ENCODE peak calls at places on chromosomes 3 and 15, in nine cellular contexts. F, R, U, V, N, I, C, Y and X are unnamed samples.

GRCh38 chr15:57551717-57552677 is 39.7 kb upstream of the MYZAP start:
- DNase-seq in V (no peak), Y (peak), R (no peak), F (no peak), U (peak), N (no peak), I (peak), C (no peak), X (no peak)

GRCh38 chr15:96066852-96067490 is 263.5 kb upstream of the NR2F2 start:
- DNase-seq in R (no peak), N (no peak), C (no peak), V (no peak), I (no peak), F (no peak), U (no peak), Y (no peak), X (no peak)

GRCh38 chr3:71859128-71859519 is 74.2 kb upstream of the PROK2 start:
- DNase-seq in Y (no peak), V (peak), I (peak), N (no peak), C (no peak), U (peak), R (no peak), F (no peak), X (peak)

GRCh38 chr15:57751177-57751800 is 44.8 kb downstream of the POLR2M start:
- DNase-seq in F (peak), I (peak), V (no peak), U (peak), R (no peak), C (no peak), N (no peak), Y (no peak), X (no peak)

GRCh38 chr3:46715507-46716175 is 2.0 kb downstream of the PRSS50 start:
- DNase-seq in N (no peak), Y (peak), F (no peak), R (peak), I (no peak), U (no peak), V (no peak), C (no peak), X (no peak)

GRCh38 chr15:80694624-80695098 is 449 bp upstream of the ABHD17C start:
- DNase-seq in V (no peak), Y (no peak), U (peak), I (peak), F (no peak), N (no peak), C (no peak), R (peak), X (peak)

GRCh38 chr3:45224824-45225464 is 1.1 kb downstream of the TMEM158 start:
- DNase-seq in C (peak), U (peak), R (peak), I (peak), F (peak), N (no peak), Y (peak), V (no peak), X (peak)

GRCh38 chr3:15428539-15428938 is 1.1 kb downstream of the EAF1 start:
- DNase-seq in U (no peak), R (no peak), N (no peak), Y (no peak), C (no peak), F (peak), I (peak), V (peak), X (no peak)

GRCh38 chr15:66433726-66434125 is 47.0 kb downstream of the MAP2K1 start:
- DNase-seq in I (peak), V (no peak), C (no peak), U (no peak), R (no peak), Y (no peak), F (peak), N (no peak), X (no peak)

GRCh38 chr15:39543651-39544050 is 37.2 kb upstream of the THBS1 start:
- DNase-seq in I (no peak), V (no peak), F (no peak), U (peak), Y (no peak), C (no peak), R (no peak), N (no peak), X (no peak)

GRCh38 chr15:92611995-92612745 is 43.4 kb downstream of the FAM174B start:
- DNase-seq in I (no peak), R (peak), U (no peak), F (no peak), N (no peak), C (no peak), Y (no peak), V (no peak), X (no peak)

GRCh38 chr3:54578417-54578816 is 349.4 kb downstream of the LRTM1 start:
- DNase-seq in I (peak), Y (no peak), R (no peak), N (no peak), V (no peak), F (no peak), U (no peak), C (peak), X (no peak)

GRCh38 chr3:106860182-106860581 is 517.1 kb upstream of the CCDC54 start:
- DNase-seq in F (no peak), N (no peak), C (no peak), R (no peak), I (peak), U (no peak), Y (no peak), V (no peak), X (no peak)

GRCh38 chr15:101501703-101502373 is 12.3 kb upstream of the PCSK6 start:
- DNase-seq in U (peak), Y (peak), N (no peak), C (peak), F (no peak), V (peak), I (peak), R (peak), X (no peak)

GRCh38 chr15:48413304-48413703 is 82.1 kb downstream of the DUT start:
- DNase-seq in C (no peak), Y (no peak), N (no peak), F (no peak), R (no peak), I (peak), V (no peak), U (no peak), X (no peak)

GRCh38 chr3:181880339-181880738 is 168.6 kb downstream of the SOX2 start:
- DNase-seq in V (no peak), C (no peak), I (no peak), R (no peak), N (no peak), F (no peak), Y (no peak), U (peak), X (no peak)

GRCh38 chr15:101050647-101051290 is 131.6 kb downstream of the LRRK1 start:
- DNase-seq in R (no peak), N (no peak), F (no peak), U (no peak), V (no peak), Y (peak), C (no peak), I (no peak), X (no peak)

GRCh38 chr3:158743664-158744566 is 11.7 kb upstream of the RARRES1 start:
- DNase-seq in I (no peak), U (no peak), N (no peak), C (no peak), Y (no peak), F (no peak), V (no peak), R (no peak), X (no peak)

GRCh38 chr3:197942956-197943556 is 6.9 kb upstream of the RPL35A start:
- DNase-seq in R (no peak), F (no peak), U (peak), V (peak), Y (no peak), I (peak), C (no peak), N (no peak), X (no peak)

GRCh38 chr3:84487296-84487695 is 471.5 kb upstream of the CADM2 start:
- DNase-seq in V (no peak), I (no peak), N (no peak), F (no peak), U (peak), R (no peak), Y (no peak), C (no peak), X (no peak)

GRCh38 chr3:38637906-38638305 is 11.6 kb downstream of the SCN5A start:
- DNase-seq in C (no peak), R (no peak), U (no peak), I (no peak), Y (no peak), N (no peak), F (no peak), V (no peak), X (no peak)

GRCh38 chr3:195209083-195209835 is 61.7 kb downstream of the XXYLT1 start:
- DNase-seq in Y (no peak), C (no peak), F (no peak), N (no peak), I (peak), U (no peak), V (no peak), R (peak), X (no peak)

GRCh38 chr15:36811903-36812302 is 232.5 kb downstream of the CDIN1 start:
- DNase-seq in I (no peak), U (no peak), N (no peak), F (no peak), C (no peak), V (no peak), R (no peak), Y (no peak), X (no peak)

DNA sequence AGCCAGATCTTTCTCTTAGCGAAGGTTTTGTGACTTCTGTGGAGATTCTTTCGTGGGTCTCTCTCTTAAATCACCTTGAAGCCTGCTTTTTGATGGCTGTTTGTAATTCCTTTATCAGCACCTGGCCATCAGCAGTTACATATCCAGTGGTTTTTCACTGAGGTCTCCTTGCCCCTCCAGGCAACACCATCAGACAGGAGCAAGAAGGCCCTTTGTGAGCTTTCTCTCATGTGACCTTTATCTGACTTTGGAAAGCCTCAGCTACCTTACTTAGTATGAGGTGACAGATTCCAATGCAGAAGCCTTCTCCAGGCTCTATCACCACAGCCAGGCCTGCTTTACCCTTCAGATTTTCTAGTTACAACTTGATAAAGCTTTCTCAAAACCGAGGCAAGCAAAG is 30.0 kb upstream of the P3H2 start:
- DNase-seq in U (no peak), C (no peak), I (no peak), N (no peak), R (no peak), Y (no peak), V (no peak), F (no peak), X (no peak)
- H3K27ac ChIP-seq in U (no peak), C (no peak), I (no peak), N (no peak), R (no peak), Y (no peak), V (no peak), F (no peak), X (no peak)

DNA sequence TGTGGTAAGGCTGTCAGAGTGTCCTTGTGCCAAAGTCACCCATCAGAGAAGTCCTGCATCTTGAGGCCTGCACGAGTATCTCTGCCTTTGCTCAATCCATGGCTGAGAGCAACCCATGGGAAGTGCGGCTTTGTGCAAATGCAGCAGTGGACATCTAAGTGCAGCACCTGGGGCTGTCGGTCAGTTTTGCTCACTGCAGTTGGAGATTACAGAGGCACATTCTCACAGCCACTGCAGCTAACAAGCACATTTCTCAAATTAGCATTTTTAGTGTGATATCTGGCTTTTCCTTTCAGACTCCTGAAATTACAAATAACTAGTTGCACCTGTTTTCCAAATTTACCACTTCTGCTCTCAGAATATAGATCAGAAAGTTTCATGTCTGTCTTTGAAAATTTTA is 81.5 kb upstream of the DAZL start:
- DNase-seq in Y (no peak), V (no peak), N (no peak), I (no peak), F (no peak), R (no peak), U (no peak), C (no peak), X (no peak)
- H3K27ac ChIP-seq in Y (no peak), V (no peak), N (no peak), I (no peak), F (no peak), R (no peak), U (peak), C (no peak), X (no peak)

DNA sequence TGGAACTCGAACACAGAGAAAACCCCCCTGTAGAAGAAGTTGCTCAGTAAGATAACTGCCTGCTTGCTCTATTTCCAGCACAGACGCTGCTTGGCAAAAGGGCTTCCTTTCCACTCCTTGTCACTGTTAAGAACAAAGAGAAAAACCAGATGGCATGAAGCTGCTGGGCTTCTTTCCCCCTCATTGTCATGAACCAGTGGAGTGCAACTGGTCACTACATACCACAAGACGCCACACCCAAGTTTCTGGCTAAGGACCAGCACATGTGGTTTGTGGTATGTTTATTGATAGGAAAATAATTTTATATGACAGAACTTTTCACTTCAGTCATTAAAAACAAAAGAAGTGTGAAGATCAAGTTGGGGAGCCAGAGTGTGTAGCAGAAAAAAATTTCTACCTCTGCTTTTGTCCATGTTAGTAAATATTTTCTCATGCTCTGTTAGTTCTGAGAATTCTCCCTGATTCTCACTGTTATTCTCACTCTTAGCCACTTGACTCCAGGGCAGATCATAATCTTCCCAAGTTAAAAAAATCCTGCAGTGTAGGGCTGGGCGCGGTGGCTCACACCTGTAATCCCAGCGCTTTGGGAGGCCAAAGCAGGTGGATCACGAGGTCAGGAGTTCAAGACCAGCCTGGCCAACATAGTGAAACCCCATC is 37.9 kb downstream of the CLK3 start:
- DNase-seq in Y (peak), R (peak), F (no peak), N (no peak), U (no peak), I (peak), C (no peak), V (no peak), X (no peak)
- H3K27ac ChIP-seq in Y (no peak), R (no peak), F (no peak), N (peak), U (no peak), I (peak), C (no peak), V (no peak), X (no peak)

DNA sequence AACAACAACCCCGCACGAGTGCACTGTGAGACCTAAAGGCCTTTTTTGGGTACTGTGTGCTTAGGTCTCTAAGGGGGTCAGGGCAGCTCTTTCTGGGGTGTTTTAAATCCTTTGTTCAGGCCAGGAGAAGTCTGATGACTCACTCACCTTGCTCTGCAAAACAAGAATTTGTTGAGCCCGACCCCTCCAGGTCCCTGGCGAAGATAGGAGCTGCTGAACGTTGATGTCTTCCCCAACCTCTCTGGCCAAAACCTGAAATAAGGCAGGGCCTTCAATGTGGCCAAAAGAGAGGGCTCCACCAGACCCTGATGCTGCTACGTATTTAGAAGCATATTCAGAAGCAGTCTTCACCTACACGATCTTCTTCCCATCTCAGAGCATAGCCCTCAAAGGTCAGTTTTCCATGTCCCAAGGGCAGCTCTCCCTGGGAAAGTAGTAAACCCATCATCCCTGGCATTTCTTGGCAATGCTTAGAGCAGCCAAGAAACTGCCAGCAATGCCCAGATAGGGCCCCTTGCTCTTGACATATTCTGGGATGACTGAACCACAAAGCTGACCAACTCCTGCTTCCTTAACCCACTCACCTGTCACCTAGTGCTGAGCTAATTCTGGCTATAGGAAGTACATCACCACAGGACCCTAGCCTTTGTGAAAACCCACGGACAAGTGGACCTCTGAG is 27.1 kb downstream of the CCDC13 start:
- DNase-seq in U (no peak), N (no peak), C (no peak), Y (no peak), I (no peak), R (no peak), F (no peak), V (no peak), X (no peak)
- H3K27ac ChIP-seq in U (no peak), N (peak), C (no peak), Y (peak), I (no peak), R (peak), F (peak), V (no peak), X (peak)

GRCh38 chr3:149590691-149591441 is 67.0 kb downstream of the WWTR1 start:
- DNase-seq in C (no peak), R (no peak), F (no peak), V (no peak), Y (no peak), N (no peak), U (no peak), I (no peak), X (no peak)

GRCh38 chr3:149593416-149594160 is 64.2 kb downstream of the WWTR1 start:
- DNase-seq in I (no peak), U (peak), Y (no peak), N (no peak), R (no peak), C (no peak), V (no peak), F (no peak), X (no peak)

GRCh38 chr3:149589332-149589731 is 68.5 kb downstream of the WWTR1 start:
- DNase-seq in V (no peak), F (no peak), Y (no peak), U (no peak), C (no peak), I (peak), R (no peak), N (no peak), X (no peak)

GRCh38 chr3:149596136-149596770 is 61.6 kb downstream of the WWTR1 start:
- DNase-seq in Y (no peak), U (no peak), I (peak), C (no peak), V (no peak), F (no peak), R (no peak), N (no peak), X (no peak)

DNA sequence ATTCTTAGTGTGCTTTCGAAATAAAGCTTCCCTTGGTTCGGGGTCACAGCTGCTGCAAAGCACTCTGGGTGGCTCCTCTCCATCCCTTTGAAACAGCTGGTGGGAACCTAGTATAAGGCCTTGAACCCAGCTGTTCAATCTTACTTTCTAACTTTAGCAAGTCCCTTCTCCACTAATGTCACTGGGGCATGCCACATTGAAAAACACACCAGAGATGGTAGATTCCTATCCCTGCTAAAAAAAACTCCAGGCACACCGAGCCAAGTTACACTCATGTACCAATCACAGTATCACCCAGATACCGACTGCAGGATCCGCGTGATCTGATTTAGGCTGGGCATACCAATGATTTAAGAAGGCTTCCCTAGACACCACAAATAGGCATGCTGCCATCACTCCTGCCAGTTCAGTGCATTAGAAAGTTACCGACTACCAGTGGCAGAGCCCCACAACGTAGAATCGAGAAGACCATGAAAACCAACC is 65.0 kb downstream of the WWTR1 start:
- DNase-seq in C (no peak), N (no peak), Y (no peak), U (peak), V (no peak), I (no peak), F (no peak), R (no peak), X (no peak)
- H3K27ac ChIP-seq in C (no peak), N (peak), Y (no peak), U (peak), V (no peak), I (no peak), F (no peak), R (no peak), X (no peak)

GRCh38 chr3:146156060-146156459 is 4.9 kb downstream of the PLOD2 start:
- DNase-seq in F (no peak), I (peak), U (no peak), R (no peak), Y (no peak), V (no peak), N (no peak), C (no peak), X (no peak)
- H3K27ac ChIP-seq in F (peak), I (peak), U (no peak), R (peak), Y (peak), V (no peak), N (peak), C (no peak), X (peak)

DNA sequence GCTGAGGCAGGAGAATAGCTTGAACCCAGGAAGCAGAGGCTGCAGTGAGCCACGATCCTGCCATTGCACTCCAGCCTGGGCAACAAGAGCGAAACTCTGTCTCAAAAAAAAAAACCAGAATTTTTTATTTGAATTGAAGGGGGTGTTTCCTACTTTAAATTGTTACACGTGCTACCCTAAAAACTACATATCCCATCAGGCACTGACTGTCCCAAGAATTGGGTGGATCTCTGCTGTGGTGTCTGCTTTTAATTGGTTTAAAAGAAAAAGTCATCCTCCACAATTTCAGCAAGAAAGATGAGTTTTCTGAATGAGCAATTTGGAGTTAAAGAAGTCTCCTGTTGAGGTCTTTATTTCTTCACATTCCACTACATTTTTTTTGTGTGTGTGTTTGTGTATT is 2.1 kb downstream of the PDIA3 start:
- DNase-seq in N (no peak), F (no peak), I (peak), R (no peak), Y (no peak), U (no peak), C (no peak), V (peak), X (no peak)
- H3K27ac ChIP-seq in N (no peak), F (no peak), I (no peak), R (no peak), Y (no peak), U (no peak), C (no peak), V (peak), X (no peak)